ENCODE peak calls at places on chromosome 15, in four cellular contexts. J is sigmoid colon, R is A549, Q is ovary. I is an unnamed sample.

GRCh38 chr15:39211108-39211979 is 369.5 kb upstream of the THBS1 start:
- DNase-seq in R (no peak), J (no peak), Q (no peak), I (no peak)

GRCh38 chr15:92667291-92667904 is 11.8 kb upstream of the FAM174B start:
- DNase-seq in R (peak), J (no peak), Q (no peak), I (no peak)

GRCh38 chr15:86021281-86022264 is 58.1 kb upstream of the AGBL1 start:
- DNase-seq in J (no peak), Q (no peak), R (no peak), I (no peak)

GRCh38 chr15:78979456-78980320 is 34.8 kb upstream of the CTSH start:
- DNase-seq in Q (peak), J (peak), R (peak), I (no peak)

GRCh38 chr15:62307551-62307950 is 142.5 kb upstream of the C2CD4B start:
- DNase-seq in R (no peak), J (no peak), Q (no peak), I (no peak)

GRCh38 chr15:29159771-29160455 is 109.7 kb downstream of the NSMCE3 start:
- DNase-seq in Q (no peak), R (no peak), J (no peak), I (no peak)

GRCh38 chr15:57681011-57681410 is 25.5 kb upstream of the POLR2M start:
- DNase-seq in Q (no peak), J (no peak), R (no peak), I (no peak)

GRCh38 chr15:31302778-31303433 is 23.7 kb upstream of the KLF13 start:
- DNase-seq in J (peak), R (no peak), Q (no peak), I (peak)

GRCh38 chr15:42150246-42150970 is 6.0 kb downstream of the PLA2G4F start:
- DNase-seq in J (no peak), R (no peak), Q (no peak), I (no peak)

GRCh38 chr15:66486887-66487286 is 10.7 kb downstream of the SNAPC5 start:
- DNase-seq in Q (no peak), J (no peak), R (no peak), I (no peak)

GRCh38 chr15:64507293-64507802 is 47.0 kb downstream of the ZNF609 start:
- DNase-seq in Q (peak), J (peak), R (no peak), I (no peak)

GRCh38 chr15:57563416-57563815 is 28.3 kb upstream of the MYZAP start:
- DNase-seq in R (no peak), Q (no peak), J (no peak), I (no peak)

GRCh38 chr15:59764775-59765174 is 75.7 kb upstream of the BNIP2 start:
- DNase-seq in J (no peak), Q (no peak), R (no peak), I (no peak)

GRCh38 chr15:75542386-75542797 is 36.7 kb downstream of the PTPN9 start:
- DNase-seq in J (no peak), Q (no peak), R (no peak), I (no peak)

GRCh38 chr15:88624156-88624970 is 3.2 kb downstream of the AEN start:
- DNase-seq in R (no peak), Q (no peak), J (peak), I (no peak)

GRCh38 chr15:29934251-29934650 is 112.0 kb upstream of the TJP1 start:
- DNase-seq in R (peak), Q (no peak), J (no peak), I (no peak)

GRCh38 chr15:39495871-39496459 is 84.9 kb upstream of the THBS1 start:
- DNase-seq in Q (no peak), R (no peak), J (no peak), I (no peak)

GRCh38 chr15:89130194-89130593 is 41.9 kb downstream of the ABHD2 start:
- DNase-seq in J (no peak), Q (no peak), R (no peak), I (no peak)

GRCh38 chr15:31024979-31025378 is 33.6 kb upstream of the MTMR10 start:
- DNase-seq in Q (no peak), R (no peak), J (no peak), I (no peak)

GRCh38 chr15:97747342-97747741 is 213.2 kb upstream of the ARRDC4 start:
- DNase-seq in Q (no peak), J (no peak), R (no peak), I (no peak)

GRCh38 chr15:74961616-74962015 is 5.0 kb upstream of the RPP25 start:
- DNase-seq in Q (no peak), R (no peak), J (no peak), I (no peak)

GRCh38 chr15:69316281-69316680 is 17.6 kb downstream of the PAQR5 start:
- DNase-seq in Q (no peak), J (no peak), R (no peak), I (no peak)

DNA sequence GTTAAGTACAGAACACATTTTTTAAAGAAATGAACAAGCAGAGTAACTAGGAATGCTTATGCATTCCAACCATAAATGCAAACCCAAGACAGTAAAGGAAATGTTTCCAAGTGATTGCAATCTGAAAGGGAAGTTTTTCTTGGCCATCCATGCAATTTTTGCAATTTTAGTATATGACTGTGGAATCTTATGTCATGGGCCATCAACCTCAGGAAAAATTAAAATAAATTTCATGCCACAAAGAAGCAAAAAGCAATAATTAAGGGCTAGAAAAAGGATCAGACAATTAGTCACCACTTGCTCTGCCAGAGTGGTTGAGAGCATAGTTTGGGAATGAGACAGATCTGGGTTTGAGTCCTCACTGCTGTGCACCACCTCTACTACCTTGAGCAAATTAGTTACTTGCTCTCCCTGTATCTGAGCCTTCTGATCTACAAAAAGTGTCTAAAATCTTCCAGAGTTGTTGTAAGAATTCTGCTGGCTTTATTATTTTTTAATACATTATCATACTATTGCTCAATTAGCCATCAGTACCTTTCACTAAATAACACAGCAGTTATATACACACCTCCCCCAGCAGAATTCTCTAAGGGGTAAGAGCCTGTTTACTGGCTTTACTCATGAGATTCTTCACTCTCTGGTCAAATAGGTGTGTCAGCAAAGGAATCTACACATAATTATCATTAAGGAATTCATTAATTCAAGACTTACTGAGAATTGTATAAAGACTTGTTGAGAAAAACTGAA is 49.8 kb upstream of the FBN1 start:
- DNase-seq in Q (no peak), J (no peak), R (no peak), I (no peak)
- TF ChIP-seq EP300 in Q (no peak), J (no peak), R (no peak), I (no peak)

DNA sequence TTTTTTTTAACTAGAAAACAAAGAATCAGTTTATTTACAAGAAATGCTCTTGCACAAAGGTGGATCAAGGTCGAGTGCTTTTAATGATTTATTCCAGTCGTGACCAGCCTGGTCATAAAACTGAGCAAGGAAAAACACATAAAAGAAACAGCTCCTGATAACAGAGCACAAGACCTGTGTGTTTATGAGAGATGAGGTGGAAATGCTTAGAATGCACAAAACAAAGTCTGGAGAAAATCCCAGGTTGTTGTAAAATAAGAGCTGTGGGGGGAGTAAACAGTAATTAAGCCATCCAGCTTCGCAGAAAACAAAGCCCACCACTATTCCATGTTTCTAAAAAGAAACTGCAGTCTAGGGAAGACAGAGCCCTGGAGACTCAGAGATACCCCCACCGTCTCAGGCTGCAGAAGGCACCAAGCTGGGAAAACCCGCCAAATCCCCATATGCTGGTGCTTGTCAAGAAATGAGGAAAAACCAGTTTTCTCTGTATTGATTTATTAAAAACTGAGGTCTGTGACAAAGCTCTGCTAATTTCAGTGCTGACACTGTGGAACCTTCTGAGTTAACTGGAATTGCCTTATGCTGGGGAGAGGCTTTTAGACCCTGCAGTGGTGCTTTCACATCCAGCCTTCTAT is 139.3 kb downstream of the ADAMTS17 start:
- DNase-seq in R (no peak), Q (no peak), J (no peak), I (no peak)
- H3K4me3 ChIP-seq in R (no peak), Q (no peak), J (no peak), I (no peak)

DNA sequence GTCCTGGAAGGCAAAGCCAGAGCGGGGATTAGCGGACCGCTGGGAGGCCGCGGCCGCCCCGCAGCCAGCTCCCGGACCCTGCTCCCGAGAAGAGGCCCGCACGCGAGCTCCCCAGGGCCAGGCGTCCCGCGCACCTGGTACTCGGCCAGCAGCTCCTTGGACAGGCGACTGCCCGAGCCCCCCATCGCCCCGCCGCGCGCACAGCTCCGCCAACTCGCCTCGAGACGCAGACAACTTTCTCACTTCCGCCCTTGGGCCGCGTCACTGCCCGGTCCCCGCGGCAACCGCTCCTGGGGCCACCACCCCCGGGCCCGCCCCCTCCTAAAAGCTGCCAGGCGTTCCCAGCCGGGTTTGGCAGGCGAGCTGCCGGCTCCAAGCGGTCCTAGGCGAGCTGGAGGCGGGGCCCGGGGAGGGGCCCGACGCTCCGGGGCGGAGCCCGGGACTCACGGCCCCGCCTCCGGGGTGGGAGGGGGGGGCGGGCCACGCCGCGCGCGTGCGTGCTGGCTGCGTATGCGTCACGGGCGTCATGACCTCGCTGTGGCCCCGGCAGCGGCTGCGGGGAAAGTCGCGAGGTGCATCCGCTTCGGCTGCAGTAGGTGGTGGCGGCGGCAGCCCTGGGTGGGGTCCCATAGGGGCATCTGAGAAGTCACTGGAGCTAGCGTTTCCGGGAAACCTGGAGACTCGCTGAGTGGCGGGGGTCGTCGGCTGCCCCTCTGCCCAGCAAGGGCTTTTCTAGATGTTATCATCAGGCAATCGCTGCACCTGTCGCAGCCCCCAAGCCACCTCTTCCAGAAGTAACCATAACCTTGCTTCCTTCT is at the start of the genes CIB1 and GDPGP1:
- DNase-seq in Q (peak), J (peak), R (peak), I (peak)
- TF ChIP-seq EP300 in Q (no peak), J (peak), R (no peak), I (no peak)

DNA sequence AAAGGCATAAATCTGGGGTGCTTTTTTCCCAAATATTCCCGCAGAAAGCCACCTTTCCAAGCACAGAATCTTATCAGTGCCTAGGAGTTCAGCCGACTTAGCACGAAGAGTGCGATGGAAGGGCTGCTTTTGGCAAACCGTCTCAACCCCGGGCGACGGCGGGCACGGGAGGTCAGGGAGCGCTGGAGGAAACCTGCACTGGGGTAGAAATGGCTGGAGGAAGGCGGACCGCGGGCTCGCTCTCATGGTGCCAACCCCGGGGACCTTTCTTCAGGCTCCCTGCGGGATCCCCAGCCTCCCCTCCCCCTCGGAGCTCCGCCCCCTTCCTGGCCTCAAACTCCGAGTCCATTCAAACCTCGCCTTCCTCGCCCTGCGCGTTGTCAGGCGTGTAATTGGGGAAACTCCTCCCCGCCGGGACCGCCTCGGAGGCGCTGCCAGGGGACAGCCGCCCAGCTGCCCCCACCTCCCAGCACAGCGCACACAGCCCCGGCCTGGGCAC is at the start of gene GABRG3:
- DNase-seq in Q (no peak), R (peak), J (no peak), I (no peak)
- H3K4me3 ChIP-seq in Q (no peak), R (peak), J (no peak), I (peak)

GRCh38 chr15:37818152-37818677 is 116.2 kb upstream of the TMCO5A start:
- DNase-seq in Q (no peak), R (no peak), J (no peak), I (no peak)
- TF ChIP-seq EP300 in Q (no peak), R (no peak), J (no peak), I (no peak)

GRCh38 chr15:73886717-73887345 is 13.5 kb downstream of the TBC1D21 start:
- DNase-seq in R (no peak), J (no peak), Q (no peak), I (no peak)

GRCh38 chr15:73889053-73889452 is 15.7 kb downstream of the TBC1D21 start:
- DNase-seq in Q (no peak), R (no peak), J (no peak), I (no peak)

GRCh38 chr15:73887481-73887880 is 14.1 kb downstream of the TBC1D21 start:
- DNase-seq in R (no peak), J (no peak), Q (no peak), I (no peak)

GRCh38 chr15:73889725-73890124 is 16.4 kb downstream of the TBC1D21 start:
- DNase-seq in J (no peak), R (no peak), Q (no peak), I (no peak)

GRCh38 chr15:73888224-73889041 is 15.1 kb downstream of the TBC1D21 start:
- DNase-seq in Q (no peak), R (no peak), J (no peak), I (no peak)
- H3K4me3 ChIP-seq in Q (no peak), R (no peak), J (no peak), I (no peak)

DNA sequence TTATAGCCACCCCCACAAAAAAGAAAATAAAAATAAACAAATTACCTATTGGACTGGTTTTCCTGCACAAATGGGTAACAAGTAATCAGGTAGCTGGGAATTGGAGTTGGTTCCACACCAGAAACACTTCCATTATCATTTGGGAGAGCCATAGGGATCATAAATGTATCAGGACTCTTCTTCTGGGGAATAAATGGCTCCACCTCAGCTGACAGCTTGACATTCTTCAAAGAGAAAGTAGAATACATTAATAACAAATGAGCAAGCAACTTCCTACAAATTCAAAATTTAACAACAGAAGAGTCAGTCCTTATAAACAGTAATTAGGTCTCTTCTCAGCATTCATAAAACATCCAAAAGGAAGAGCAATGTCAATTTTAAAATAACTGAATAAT is 8.7 kb downstream of the SECISBP2L start:
- DNase-seq in J (no peak), Q (no peak), R (no peak), I (no peak)
- TF ChIP-seq EP300 in J (no peak), Q (no peak), R (no peak), I (no peak)

DNA sequence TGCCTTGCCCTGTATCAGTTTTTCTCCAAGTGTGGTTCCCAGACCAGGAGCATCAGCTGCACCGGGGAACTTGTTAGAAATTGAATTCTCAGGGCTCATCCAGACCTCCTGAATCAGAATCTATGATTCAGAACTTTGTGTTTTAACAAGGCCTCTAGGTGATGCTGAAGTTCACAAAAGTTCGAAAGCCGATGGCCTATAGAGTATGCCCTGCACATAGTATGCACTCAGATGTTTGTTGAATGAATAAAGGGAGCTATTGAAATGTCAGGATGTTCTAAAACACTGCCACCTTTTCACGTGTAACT is 666 bp upstream of the LARP6 start:
- DNase-seq in J (no peak), R (no peak), Q (peak), I (no peak)
- H3K4me3 ChIP-seq in J (peak), R (peak), Q (peak), I (peak)

GRCh38 chr15:67915374-67916050 is 75.7 kb upstream of the RNU6-1 start:
- DNase-seq in R (peak), Q (peak), J (peak), I (no peak)
- TF ChIP-seq EP300 in R (peak), Q (no peak), J (peak), I (no peak)

GRCh38 chr15:61200626-61201025 is 28.5 kb downstream of the RORA start:
- DNase-seq in R (no peak), Q (no peak), J (no peak), I (no peak)

GRCh38 chr15:61206767-61207166 is 22.3 kb downstream of the RORA start:
- DNase-seq in R (no peak), Q (no peak), J (no peak), I (no peak)

GRCh38 chr15:61199681-61200080 is 29.4 kb downstream of the RORA start:
- DNase-seq in J (no peak), Q (no peak), R (no peak), I (no peak)

GRCh38 chr15:61201322-61201721 is 27.8 kb downstream of the RORA start:
- DNase-seq in R (no peak), J (no peak), Q (no peak), I (no peak)

GRCh38 chr15:61205427-61205826 is 23.7 kb downstream of the RORA start:
- DNase-seq in R (no peak), J (no peak), Q (no peak), I (no peak)
- H3K4me3 ChIP-seq in R (no peak), J (peak), Q (peak), I (peak)

I was measured in esophagus muscularis mucosa.